ENCODE peak calls at places on chromosomes 13 and 19, in ten cellular contexts. S is Peyer's patch; C is CD8-positive, alpha-beta T cell; Z is H9; M is dorsolateral prefrontal cortex; R is neuronal stem cell; X is PC-9; D is CD4-positive, alpha-beta T cell; P is tibial nerve; U is tibial artery. Q is an unnamed sample.
A peak's percentile ranks its signal among the peaks of the same experiment; 100 is the strongest.

GRCh38 chr19:677601-678380 is 1.6 kb downstream of the FSTL3 start:
- DNase-seq in X (peak; percentile 85), M (no peak), C (no peak), P (no peak), R (no peak), D (no peak), Z (no peak), S (no peak), U (peak; percentile 20), Q (no peak)

GRCh38 chr19:13024958-13025653 is 29.8 kb downstream of the NFIX start:
- DNase-seq in R (no peak), C (no peak), S (peak; percentile 64), U (no peak), P (no peak), X (no peak), M (no peak), Z (peak; percentile 71), D (no peak), Q (peak; percentile 59)

GRCh38 chr13:29844441-29844840 is 6.0 kb downstream of the UBL3 start:
- DNase-seq in M (no peak), Z (no peak), S (no peak), U (no peak), P (no peak), D (no peak), R (no peak), C (no peak), X (no peak), Q (no peak)

GRCh38 chr19:57317503-57317902 is 2.8 kb upstream of the ZNF543 start:
- DNase-seq in D (no peak), R (no peak), C (no peak), X (no peak), U (no peak), P (no peak), M (no peak), Z (peak; percentile 43), S (no peak), Q (no peak)

GRCh38 chr19:19775891-19776205 is 42.9 kb upstream of the ZNF14 start:
- DNase-seq in D (no peak), Z (no peak), C (no peak), X (no peak), R (no peak), U (no peak), S (no peak), P (no peak), M (no peak), Q (no peak)

GRCh38 chr13:78317030-78317429 is 286.3 kb downstream of the POU4F1 start:
- DNase-seq in R (peak; percentile 21), Z (no peak), C (no peak), P (no peak), D (no peak), M (no peak), X (no peak), S (no peak), U (no peak), Q (no peak)

GRCh38 chr19:32543107-32543900 is 37.7 kb upstream of the PDCD5 start:
- DNase-seq in C (no peak), M (no peak), X (peak; percentile 59), P (no peak), S (no peak), D (no peak), U (no peak), Z (no peak), R (no peak), Q (no peak)

GRCh38 chr19:45076029-45076850 is at the start of gene ZNF296:
- DNase-seq in P (peak; percentile 30), M (peak; percentile 57), Z (peak; percentile 91), R (peak; percentile 50), D (peak; percentile 64), U (peak; percentile 73), X (peak; percentile 90), S (peak; percentile 92), C (peak; percentile 67), Q (peak; percentile 97)

GRCh38 chr19:23547816-23548430 is 139.1 kb downstream of the ZNF675 start:
- DNase-seq in D (no peak), Z (no peak), C (no peak), U (no peak), P (no peak), S (no peak), X (no peak), M (no peak), R (no peak), Q (no peak)

GRCh38 chr19:47778089-47778953 is at the start of gene SELENOW:
- DNase-seq in C (peak; percentile 72), U (peak; percentile 68), P (peak; percentile 65), S (peak; percentile 91), D (peak; percentile 74), X (peak; percentile 85), R (peak; percentile 87), Z (peak; percentile 86), M (peak; percentile 86), Q (peak; percentile 77)

GRCh38 chr19:53467138-53467502 is 413 bp upstream of the ZNF813 start:
- DNase-seq in S (no peak), P (no peak), U (peak; percentile 26), X (no peak), C (no peak), R (no peak), Z (no peak), D (no peak), M (no peak), Q (peak; percentile 79)

GRCh38 chr13:93505104-93505952 is 278.7 kb downstream of the GPC6 start:
- DNase-seq in D (no peak), S (no peak), Z (no peak), C (no peak), R (no peak), X (no peak), P (no peak), M (no peak), U (no peak), Q (no peak)

GRCh38 chr19:45254044-45254531 is 3.0 kb downstream of the MARK4 start:
- DNase-seq in C (no peak), P (no peak), X (no peak), Z (no peak), D (no peak), M (no peak), S (no peak), R (no peak), U (no peak), Q (no peak)

GRCh38 chr19:39341122-39341719 is 1.0 kb upstream of the SAMD4B start:
- DNase-seq in R (no peak), Z (peak; percentile 58), X (no peak), P (no peak), D (no peak), C (no peak), U (peak; percentile 43), M (peak; percentile 49), S (no peak), Q (peak; percentile 81)

GRCh38 chr19:4441994-4442845 is 15.4 kb downstream of the UBXN6 start:
- DNase-seq in S (no peak), X (no peak), P (no peak), D (no peak), U (no peak), M (no peak), C (no peak), Z (no peak), R (no peak), Q (no peak)

GRCh38 chr13:33263976-33264619 is 21.5 kb downstream of the STARD13 start:
- DNase-seq in Z (no peak), S (no peak), P (no peak), M (no peak), C (no peak), D (no peak), X (no peak), R (no peak), U (no peak), Q (no peak)

GRCh38 chr19:4916292-4917082 is 7.2 kb downstream of the UHRF1 start:
- DNase-seq in R (no peak), S (no peak), C (peak; percentile 51), P (no peak), Z (no peak), M (no peak), U (no peak), D (peak; percentile 39), X (no peak), Q (peak; percentile 44)

GRCh38 chr13:87536499-87536898 is 134.7 kb upstream of the SLITRK5 start:
- DNase-seq in U (no peak), P (no peak), S (no peak), Z (no peak), M (no peak), R (no peak), C (no peak), X (no peak), D (no peak), Q (no peak)

GRCh38 chr13:87538366-87539052 is 132.7 kb upstream of the SLITRK5 start:
- DNase-seq in R (no peak), M (no peak), X (no peak), S (no peak), Z (no peak), P (no peak), D (no peak), U (no peak), C (no peak), Q (no peak)

GRCh38 chr13:87536899-87537298 is 134.3 kb upstream of the SLITRK5 start:
- DNase-seq in Z (no peak), P (no peak), R (no peak), M (no peak), S (no peak), U (no peak), C (no peak), X (no peak), D (no peak), Q (no peak)

GRCh38 chr13:87537946-87538345 is 133.2 kb upstream of the SLITRK5 start:
- DNase-seq in Z (no peak), P (no peak), S (no peak), M (no peak), X (no peak), R (no peak), C (no peak), D (no peak), U (no peak), Q (no peak)

GRCh38 chr13:87535911-87536310 is 135.3 kb upstream of the SLITRK5 start:
- DNase-seq in R (no peak), U (no peak), D (no peak), M (no peak), S (no peak), C (no peak), X (no peak), P (no peak), Z (no peak), Q (no peak)
- H3K27ac ChIP-seq in R (no peak overlapping the region), U (no peak overlapping the region), D (no peak overlapping the region), M (no peak overlapping the region), S (no peak overlapping the region), C (no peak overlapping the region), X (no peak overlapping the region), P (no peak overlapping the region), Z (no peak overlapping the region), Q (no peak overlapping the region)

GRCh38 chr13:112637017-112637801 is 49.3 kb upstream of the TUBGCP3 start:
- DNase-seq in U (no peak), R (no peak), C (no peak), P (no peak), S (no peak), D (no peak), Z (peak; percentile 54), M (no peak), X (no peak), Q (no peak)
- H3K27me3 ChIP-seq in U (peaks cover 64% of the 10 kb centered on the region), R (no peaks in the 10 kb centered on the region), C (no peaks in the 10 kb centered on the region), P (peaks cover 51% of the 10 kb centered on the region), S (no peaks in the 10 kb centered on the region), D (peaks cover 3% of the 10 kb centered on the region), Z (no peaks in the 10 kb centered on the region), M (peaks cover 7% of the 10 kb centered on the region), X (peaks cover 47% of the 10 kb centered on the region), Q (peaks cover 14% of the 10 kb centered on the region)

GRCh38 chr13:113853518-113854237 is 10.2 kb downstream of the GAS6 start:
- DNase-seq in P (no peak), R (no peak), X (no peak), D (no peak), M (no peak), C (no peak), U (peak; percentile 22), Z (peak; percentile 25), S (peak; percentile 52), Q (peak; percentile 28)
- H3K27ac ChIP-seq in P (peak overlapping the region; percentile 19), R (no peak overlapping the region), X (no peak overlapping the region), D (no peak overlapping the region), M (no peak overlapping the region), C (no peak overlapping the region), U (peak overlapping the region; percentile 56), Z (no peak overlapping the region), S (peak overlapping the region; percentile 20), Q (no peak overlapping the region)

GRCh38 chr19:8038815-8039214 is 13.7 kb upstream of the CCL25 start:
- DNase-seq in C (no peak), S (no peak), P (no peak), R (no peak), M (no peak), X (no peak), Z (no peak), U (no peak), D (no peak), Q (no peak)
- H3K27me3 ChIP-seq in C (no peaks in the 10 kb centered on the region), S (no peaks in the 10 kb centered on the region), P (no peaks in the 10 kb centered on the region), R (no peaks in the 10 kb centered on the region), M (no peaks in the 10 kb centered on the region), X (peaks cover 6% of the 10 kb centered on the region), Z (no peaks in the 10 kb centered on the region), U (peaks cover 12% of the 10 kb centered on the region), D (no peaks in the 10 kb centered on the region), Q (no peaks in the 10 kb centered on the region)

Q was measured in left lung.